ENCODE peak calls at places on chromosome 5, in four cellular contexts. I is GM12865, X is HL-60, F is fibroblast of pulmonary artery. Q is an unnamed sample.

GRCh38 chr5:78706381-78706780 is 57.8 kb upstream of the LHFPL2 start:
- DNase-seq in I (no peak), X (no peak), F (no peak), Q (no peak)

GRCh38 chr5:170640731-170641588 is 137.1 kb downstream of the KCNIP1 start:
- DNase-seq in I (no peak), X (no peak), F (no peak), Q (no peak)

GRCh38 chr5:73394610-73395009 is 54.0 kb downstream of the FOXD1 start:
- DNase-seq in I (no peak), X (no peak), F (no peak), Q (no peak)

GRCh38 chr5:76938177-76938576 is 14.7 kb upstream of the CRHBP start:
- DNase-seq in I (peak; percentile 48), X (no peak), F (no peak), Q (no peak)

GRCh38 chr5:5373351-5374033 is 49.0 kb upstream of the ICE1 start:
- DNase-seq in I (no peak), X (no peak), F (no peak), Q (no peak)

GRCh38 chr5:77366717-77367500 is 125.2 kb downstream of the WDR41 start:
- DNase-seq in I (no peak), X (no peak), F (no peak), Q (no peak)

GRCh38 chr5:159826351-159827222 is 89.7 kb upstream of the ADRA1B start:
- DNase-seq in I (peak; percentile 76), X (no peak), F (peak; percentile 79), Q (peak; percentile 37)

GRCh38 chr5:29460946-29461538 is 1732.4 kb upstream of the CDH6 start:
- DNase-seq in I (no peak), X (no peak), F (no peak), Q (no peak)

GRCh38 chr5:176995896-176996767 is 10.4 kb downstream of the UIMC1 start:
- DNase-seq in I (peak; percentile 46), X (peak; percentile 3), F (peak; percentile 88), Q (no peak)

GRCh38 chr5:69105996-69106906 is 12.4 kb downstream of the SLC30A5 start:
- DNase-seq in I (peak; percentile 19), X (peak; percentile 1), F (no peak), Q (no peak)

GRCh38 chr5:159849437-159850191 is 66.7 kb upstream of the ADRA1B start:
- DNase-seq in I (no peak), X (no peak), F (peak; percentile 75), Q (peak; percentile 53)

GRCh38 chr5:137039939-137040515 is 459.1 kb downstream of the SPOCK1 start:
- DNase-seq in I (no peak), X (no peak), F (no peak), Q (no peak)

GRCh38 chr5:60356716-60357115 is 343.2 kb downstream of the DEPDC1B start:
- DNase-seq in I (no peak), X (no peak), F (no peak), Q (no peak)

GRCh38 chr5:80177236-80177635 is 78.6 kb downstream of the SERINC5 start:
- DNase-seq in I (no peak), X (peak; percentile 17), F (no peak), Q (no peak)

GRCh38 chr5:72427488-72428437 is 79.4 kb downstream of the ZNF366 start:
- DNase-seq in I (peak; percentile 42), X (no peak), F (peak; percentile 68), Q (no peak)

GRCh38 chr5:160287378-160288051 is 24.8 kb downstream of the CCNJL start:
- DNase-seq in I (no peak), X (no peak), F (peak; percentile 33), Q (no peak)

GRCh38 chr5:111697215-111697614 is 59.8 kb downstream of the NREP start:
- DNase-seq in I (no peak), X (no peak), F (peak; percentile 39), Q (no peak)

GRCh38 chr5:87627360-87627759 is 214.6 kb upstream of the CCNH start:
- DNase-seq in I (no peak), X (no peak), F (no peak), Q (no peak)

GRCh38 chr5:146079695-146080361 is 25.5 kb downstream of the PLAC8L1 start:
- DNase-seq in I (peak; percentile 38), X (peak; percentile 43), F (peak; percentile 29), Q (no peak)

GRCh38 chr5:153632748-153633290 is 142.3 kb downstream of the GRIA1 start:
- DNase-seq in I (no peak), X (no peak), F (peak; percentile 17), Q (no peak)

GRCh38 chr5:124745367-124746251 is 830 bp downstream of the ZNF608 start:
- DNase-seq in I (peak; percentile 72), X (no peak), F (peak; percentile 59), Q (no peak)

GRCh38 chr5:56615750-56616149 is 199.6 kb upstream of the MAP3K1 start:
- DNase-seq in I (no peak), X (no peak), F (no peak), Q (peak; percentile 40)

GRCh38 chr5:142894749-142895148 is 124.6 kb downstream of the ARHGAP26 start:
- DNase-seq in I (no peak), X (no peak), F (peak; percentile 56), Q (no peak)

GRCh38 chr5:943201-943873 is 50.7 kb downstream of the TRIP13 start:
- DNase-seq in I (no peak), X (no peak), F (no peak), Q (no peak)

GRCh38 chr5:763998-764781 is 20.3 kb downstream of the ZDHHC11B start:
- DNase-seq in I (no peak), X (no peak), F (no peak), Q (no peak)

GRCh38 chr5:131541071-131541470 is 94.0 kb downstream of the RAPGEF6 start:
- DNase-seq in I (no peak), X (no peak), F (no peak), Q (no peak)

GRCh38 chr5:68295772-68296171 is 80.2 kb downstream of the PIK3R1 start:
- DNase-seq in I (no peak), X (no peak), F (no peak), Q (no peak)

GRCh38 chr5:137504916-137505315 is 5.8 kb upstream of the SPOCK1 start:
- DNase-seq in I (no peak), X (no peak), F (no peak), Q (no peak)

GRCh38 chr5:77232959-77233358 is 22.5 kb downstream of the PDE8B start:
- DNase-seq in I (peak; percentile 40), X (peak; percentile 74), F (no peak), Q (no peak)

GRCh38 chr5:127950707-127951356 is 132.7 kb upstream of the SLC12A2 start:
- DNase-seq in I (no peak), X (no peak), F (peak; percentile 79), Q (no peak)

GRCh38 chr5:90628492-90628891 is 69.9 kb downstream of the ADGRV1 start:
- DNase-seq in I (no peak), X (no peak), F (no peak), Q (no peak)

GRCh38 chr5:137594717-137595116 is 95.6 kb upstream of the SPOCK1 start:
- DNase-seq in I (no peak), X (no peak), F (peak; percentile 38), Q (no peak)

GRCh38 chr5:156473271-156473935 is 146.4 kb downstream of the SGCD start:
- DNase-seq in I (no peak), X (peak; percentile 42), F (peak; percentile 78), Q (no peak)

GRCh38 chr5:61332369-61332745 is 299 bp downstream of the ZSWIM6 start:
- DNase-seq in I (peak; percentile 48), X (no peak), F (peak; percentile 32), Q (no peak)

GRCh38 chr5:37926732-37927131 is 86.9 kb upstream of the GDNF start:
- DNase-seq in I (no peak), X (no peak), F (no peak), Q (peak; percentile 10)

GRCh38 chr5:52999357-52999949 is 10.3 kb downstream of the ITGA2 start:
- DNase-seq in I (no peak), X (no peak), F (peak; percentile 59), Q (no peak)

GRCh38 chr5:143635146-143635752 is 176.7 kb upstream of the HMHB1 start:
- DNase-seq in I (no peak), X (no peak), F (peak; percentile 60), Q (no peak)

GRCh38 chr5:81819556-81820314 is 68.8 kb upstream of the SSBP2 start:
- DNase-seq in I (no peak), X (no peak), F (peak; percentile 44), Q (no peak)

GRCh38 chr5:53917095-53917494 is 356.7 kb downstream of the NDUFS4 start:
- DNase-seq in I (no peak), X (no peak), F (peak; percentile 37), Q (no peak)

GRCh38 chr5:174532453-174533126 is 191.8 kb upstream of the MSX2 start:
- DNase-seq in I (peak; percentile 10), X (peak; percentile 94), F (peak; percentile 97), Q (peak; percentile 84)
- H3K4me3 ChIP-seq in I (no peak overlapping the region), X (no peak overlapping the region), F (no peak overlapping the region), Q (no peak overlapping the region)

GRCh38 chr5:18394154-18394804 is 760.0 kb downstream of the TAF11L14 start:
- DNase-seq in I (peak; percentile 38), X (peak; percentile 35), F (peak; percentile 50), Q (no peak)
- TF ChIP-seq CTCF in I (peak; percentile 80), X (peak; percentile 77), F (peak; percentile 70), Q (peak; percentile 56)

GRCh38 chr5:150489358-150490295 is 18.3 kb upstream of the NDST1 start:
- DNase-seq in I (peak; percentile 87), X (peak; percentile 51), F (no peak), Q (no peak)
- H3K4me3 ChIP-seq in I (no peak overlapping the region), X (peak overlapping the region; percentile 2), F (no peak overlapping the region), Q (peak overlapping the region; percentile 74)

DNA sequence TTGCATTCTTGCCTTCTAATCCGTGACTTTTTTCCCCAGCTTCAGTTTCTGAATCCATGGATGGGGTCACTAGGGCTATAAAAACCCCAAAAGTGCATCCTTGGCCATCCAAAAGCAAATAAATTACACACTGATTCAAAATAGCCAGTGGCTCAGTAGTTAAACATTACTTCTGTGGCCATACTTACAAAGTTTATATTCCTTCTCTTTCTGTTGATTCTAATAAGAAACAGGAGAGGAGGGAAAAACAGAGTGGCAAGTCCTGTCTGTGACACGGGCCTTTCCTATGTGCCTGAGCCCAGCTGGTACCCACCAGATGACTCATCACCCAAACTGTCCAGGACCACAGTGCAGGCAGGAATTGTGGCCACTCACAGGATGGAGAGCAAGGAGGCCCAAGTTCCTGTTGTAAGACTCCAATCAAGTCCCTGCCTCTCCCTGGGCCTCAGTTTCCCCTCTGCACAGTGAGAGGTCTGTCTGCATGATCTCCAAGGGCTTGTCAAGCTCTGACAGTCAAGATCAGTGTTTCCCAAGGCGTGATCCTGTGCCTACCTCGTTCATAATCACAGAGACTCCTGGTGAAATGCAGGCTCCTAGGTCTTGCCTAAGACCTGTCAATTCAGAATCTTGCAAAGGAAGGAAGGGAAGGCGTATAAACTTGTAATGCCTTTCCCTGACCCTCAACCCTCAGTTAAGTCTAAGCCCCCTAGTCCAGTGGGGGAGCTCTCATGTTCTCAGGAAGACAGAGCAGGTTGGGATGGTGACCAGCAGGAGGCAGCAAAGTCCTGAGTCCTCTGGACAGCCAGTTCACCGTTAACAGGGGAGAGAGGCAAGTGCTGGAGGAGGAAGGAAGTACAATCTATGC is 29.5 kb downstream of the TNIP1 start:
- DNase-seq in I (peak; percentile 89), X (peak; percentile 90), F (peak; percentile 88), Q (peak; percentile 49)
- TF ChIP-seq CTCF in I (peak; percentile 87), X (peak; percentile 95), F (peak; percentile 98), Q (peak; percentile 89)

DNA sequence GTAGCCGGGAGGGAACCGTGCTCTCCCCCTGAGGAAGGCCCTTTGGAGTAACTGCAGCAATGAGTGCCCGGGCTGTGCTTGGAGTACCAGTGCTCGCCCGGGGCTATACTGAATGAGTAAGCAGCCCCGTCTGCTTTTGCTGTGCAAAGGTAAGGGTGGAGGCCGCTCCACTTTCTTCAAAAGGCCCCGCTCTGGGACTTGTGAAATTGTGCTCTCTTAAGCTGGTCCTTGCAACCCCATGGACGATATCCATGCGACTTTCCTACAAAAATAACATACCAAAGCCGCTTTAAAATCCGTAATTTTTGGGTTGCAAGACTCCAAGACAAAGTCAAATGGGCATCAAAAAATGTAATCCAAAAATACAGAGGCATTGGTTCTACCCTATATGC is 579 bp upstream of the TNFAIP8 start:
- DNase-seq in I (peak; percentile 58), X (no peak), F (no peak), Q (no peak)
- H3K4me3 ChIP-seq in I (peak overlapping the region; percentile 57), X (peak overlapping the region; percentile 42), F (peak overlapping the region; percentile 68), Q (peak overlapping the region; percentile 57)